ENCODE peak calls at places on chromosomes 7 and 10, in four cellular contexts. P is fibroblast of pulmonary artery, L is esophagus squamous epithelium, R is tibial nerve. F is an unnamed sample.

GRCh38 chr10:61937631-61938284 is 36.3 kb downstream of the ARID5B start:
- DNase-seq in P (peak), L (no peak), R (no peak), F (peak)

GRCh38 chr7:129835436-129836020 is 117.2 kb downstream of the UBE2H start:
- DNase-seq in P (no peak), L (no peak), R (no peak), F (no peak)

GRCh38 chr10:117112220-117112619 is 25.9 kb downstream of the VAX1 start:
- DNase-seq in P (no peak), L (no peak), R (no peak), F (no peak)

GRCh38 chr10:78829570-78829969 is 239.2 kb upstream of the ZMIZ1 start:
- DNase-seq in P (no peak), L (no peak), R (no peak), F (peak)

GRCh38 chr10:77214799-77215198 is 422.8 kb downstream of the KCNMA1 start:
- DNase-seq in P (no peak), L (no peak), R (no peak), F (no peak)

GRCh38 chr7:33195264-33195663 is 65.9 kb downstream of the BBS9 start:
- DNase-seq in P (peak), L (no peak), R (no peak), F (peak)

GRCh38 chr10:60654813-60655464 is 123.3 kb upstream of the CDK1 start:
- DNase-seq in P (peak), L (no peak), R (no peak), F (no peak)

GRCh38 chr7:2808891-2809660 is 35.0 kb downstream of the GNA12 start:
- DNase-seq in P (no peak), L (no peak), R (no peak), F (no peak)

GRCh38 chr7:95915731-95916130 is 143.4 kb downstream of the DYNC1I1 start:
- DNase-seq in P (no peak), L (no peak), R (no peak), F (no peak)

GRCh38 chr7:6652446-6653011 is 15.4 kb downstream of the ZNF316 start:
- DNase-seq in P (no peak), L (no peak), R (no peak), F (no peak)

GRCh38 chr10:132454296-132455198 is 57.5 kb downstream of the PWWP2B start:
- DNase-seq in P (no peak), L (no peak), R (no peak), F (no peak)

GRCh38 chr10:132452651-132453469 is 55.9 kb downstream of the PWWP2B start:
- DNase-seq in P (peak), L (no peak), R (peak), F (peak)

GRCh38 chr10:132451506-132452215 is 54.7 kb downstream of the PWWP2B start:
- DNase-seq in P (no peak), L (no peak), R (no peak), F (no peak)

GRCh38 chr10:132452216-132452650 is 55.2 kb downstream of the PWWP2B start:
- DNase-seq in P (no peak), L (no peak), R (no peak), F (no peak)

GRCh38 chr10:132453470-132453861 is 56.5 kb downstream of the PWWP2B start:
- DNase-seq in P (no peak), L (no peak), R (no peak), F (no peak)
- H3K4me3 ChIP-seq in P (no peak), L (peak), R (no peak), F (no peak)

GRCh38 chr7:81688622-81689411 is 81.0 kb downstream of the HGF start:
- DNase-seq in P (peak), L (no peak), R (no peak), F (no peak)

GRCh38 chr7:81690688-81691087 is 79.2 kb downstream of the HGF start:
- DNase-seq in P (no peak), L (no peak), R (no peak), F (no peak)

GRCh38 chr7:81691199-81691821 is 78.5 kb downstream of the HGF start:
- DNase-seq in P (peak), L (no peak), R (no peak), F (peak)

GRCh38 chr7:81692146-81692905 is 77.5 kb downstream of the HGF start:
- DNase-seq in P (peak), L (no peak), R (no peak), F (peak)

GRCh38 chr7:81690251-81690650 is 79.6 kb downstream of the HGF start:
- DNase-seq in P (peak), L (no peak), R (no peak), F (peak)
- H3K4me3 ChIP-seq in P (peak), L (no peak), R (no peak), F (no peak)

GRCh38 chr7:30598121-30598876 is 3.6 kb downstream of the GARS1 start:
- DNase-seq in P (peak), L (no peak), R (no peak), F (peak)

GRCh38 chr7:30596043-30596641 is 1.5 kb downstream of the GARS1 start:
- DNase-seq in P (peak), L (no peak), R (no peak), F (no peak)

GRCh38 chr7:30594540-30595460 is at the start of gene GARS1:
- DNase-seq in P (peak), L (peak), R (peak), F (peak)

GRCh38 chr7:30595461-30596042 is 874 bp downstream of the GARS1 start:
- DNase-seq in P (no peak), L (no peak), R (peak), F (no peak)

DNA sequence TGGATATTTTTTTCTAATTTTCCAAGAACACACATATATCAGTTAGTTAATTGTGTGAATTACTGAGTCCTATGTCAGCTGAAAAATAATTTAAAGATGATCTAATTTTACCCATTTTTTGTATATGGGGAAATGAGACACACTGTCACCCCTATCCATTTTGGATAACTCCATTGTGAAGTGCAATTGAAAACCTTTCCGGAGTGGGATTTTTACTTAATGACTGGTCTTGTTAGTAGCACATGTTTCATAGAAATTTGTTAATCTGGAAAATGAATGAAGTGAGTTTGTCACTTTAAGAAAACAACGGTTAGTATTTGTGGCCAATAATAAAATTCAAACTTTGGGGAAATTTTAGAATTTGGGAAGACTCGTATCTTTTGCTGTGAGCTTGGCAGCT is 2.0 kb downstream of the GARS1 start:
- DNase-seq in P (peak), L (no peak), R (no peak), F (no peak)
- H3K4me3 ChIP-seq in P (peak), L (peak), R (no peak), F (peak)

DNA sequence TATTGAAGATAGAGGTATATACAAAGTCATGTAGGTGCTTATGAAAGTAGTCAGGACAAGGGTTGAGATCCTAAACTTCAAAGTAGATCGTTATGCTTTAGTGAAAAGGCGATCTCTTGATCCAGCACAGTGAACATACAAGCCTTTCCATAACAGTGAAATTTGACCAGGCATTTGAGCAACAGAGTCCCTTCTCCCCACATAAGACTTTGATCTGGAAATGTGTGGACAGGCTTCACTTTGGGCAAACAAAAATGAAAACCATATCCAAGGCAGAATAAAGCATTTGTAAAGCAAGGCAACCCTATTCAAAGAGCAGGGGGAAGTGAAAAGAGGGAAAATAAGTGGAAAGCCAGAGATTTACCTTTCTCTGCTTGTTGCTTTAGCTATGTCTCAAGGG is 311.9 kb upstream of the SORCS1 start:
- DNase-seq in P (no peak), L (no peak), R (no peak), F (no peak)
- H3K4me3 ChIP-seq in P (no peak), L (no peak), R (no peak), F (no peak)

DNA sequence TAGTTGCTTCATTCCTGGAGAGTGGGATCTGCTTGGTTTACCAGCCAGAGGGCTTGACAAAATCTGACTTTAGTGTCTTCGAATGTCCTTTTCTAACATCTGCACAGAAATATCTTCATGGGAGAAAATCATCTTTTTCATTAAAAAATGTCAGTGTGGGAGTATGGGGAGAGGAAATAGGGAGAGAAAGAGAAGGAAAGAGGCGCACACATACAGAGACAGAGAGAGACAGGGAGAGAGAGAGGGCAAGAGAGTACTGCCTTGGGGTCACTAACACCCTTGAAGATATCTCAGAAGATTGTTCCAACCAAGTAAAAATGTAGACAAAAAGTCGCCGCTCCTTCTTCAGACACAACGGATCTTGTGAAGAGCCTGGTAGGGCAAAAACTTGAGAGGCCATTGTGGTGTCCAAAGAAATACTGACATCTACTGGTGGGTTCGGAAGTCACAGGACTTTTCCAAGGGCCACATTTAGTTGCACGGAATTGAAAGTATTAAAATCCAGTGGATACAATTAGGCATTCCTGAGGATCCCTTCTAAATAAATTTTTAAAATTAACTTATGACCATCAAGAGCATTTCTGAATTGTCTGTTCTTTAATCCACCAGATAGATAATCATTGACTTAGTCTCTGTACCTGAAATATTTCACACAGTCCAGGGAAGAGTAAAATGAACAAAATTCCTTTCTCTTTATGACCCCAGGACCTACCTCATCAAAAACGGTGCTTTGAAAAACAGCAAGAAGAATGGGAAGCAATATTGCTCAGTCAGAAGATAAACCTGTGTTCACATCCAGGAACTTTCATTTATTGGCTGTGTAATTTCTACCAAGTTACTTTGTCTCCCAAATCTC is 29.7 kb downstream of the VIM start:
- DNase-seq in P (peak), L (no peak), R (peak), F (peak)
- H3K4me3 ChIP-seq in P (peak), L (no peak), R (no peak), F (peak)

F was measured in foreskin fibroblast.